ENCODE peak calls at places on chromosomes 4 and X, in five cellular contexts. S is activated T-helper 1 cell treated with Interleukin-2 at 50 U/mL for 16 hours, O is endothelial cell of umbilical vein, J is COR-L47, Y is SHP77. I is an unnamed sample.

GRCh38 chr4:87669373-87669772 is 19.3 kb downstream of the DMP1 start:
- DNase-seq in S (no peak), O (no peak), J (no peak), Y (no peak), I (no peak)

GRCh38 chrX:31483336-31483735 is 411.5 kb upstream of the FTHL17 start:
- DNase-seq in S (no peak), O (peak), J (no peak), Y (no peak), I (no peak)

GRCh38 chrX:16914058-16914457 is 32.4 kb upstream of the REPS2 start:
- DNase-seq in S (no peak), O (no peak), J (no peak), Y (no peak), I (no peak)

GRCh38 chr4:98434816-98435215 is 173.6 kb downstream of the RAP1GDS1 start:
- DNase-seq in S (no peak), O (no peak), J (no peak), Y (no peak), I (no peak)

GRCh38 chr4:48954314-48954713 is 31.8 kb upstream of the CWH43 start:
- DNase-seq in S (no peak), O (no peak), J (no peak), Y (no peak), I (no peak)

GRCh38 chrX:32116047-32116446 is 1044.2 kb upstream of the FTHL17 start:
- DNase-seq in S (no peak), O (no peak), J (no peak), Y (no peak), I (no peak)

GRCh38 chr4:153643406-153644016 is 40.6 kb upstream of the TLR2 start:
- DNase-seq in S (no peak), O (peak), J (peak), Y (peak), I (peak)

GRCh38 chr4:112312610-112313239 is 15.6 kb downstream of the ALPK1 start:
- DNase-seq in S (no peak), O (no peak), J (no peak), Y (no peak), I (no peak)

GRCh38 chr4:26204249-26204825 is 116.5 kb upstream of the RBPJ start:
- DNase-seq in S (peak), O (no peak), J (no peak), Y (no peak), I (no peak)

GRCh38 chr4:26687728-26688127 is 103.8 kb downstream of the TBC1D19 start:
- DNase-seq in S (no peak), O (no peak), J (no peak), Y (no peak), I (no peak)

GRCh38 chr4:18366762-18367358 is 345.3 kb upstream of the LCORL start:
- DNase-seq in S (no peak), O (peak), J (peak), Y (peak), I (peak)

GRCh38 chr4:37675587-37676290 is 10.4 kb downstream of the RELL1 start:
- DNase-seq in S (no peak), O (no peak), J (no peak), Y (no peak), I (no peak)

GRCh38 chrX:148412006-148412405 is 88.4 kb upstream of the AFF2 start:
- DNase-seq in S (no peak), O (no peak), J (no peak), Y (no peak), I (no peak)

GRCh38 chr4:17463606-17464005 is 48.3 kb downstream of the QDPR start:
- DNase-seq in S (no peak), O (no peak), J (no peak), Y (no peak), I (no peak)

GRCh38 chr4:186724048-186724860 is 598 bp upstream of the FAT1 start:
- DNase-seq in S (no peak), O (no peak), J (no peak), Y (peak), I (no peak)

GRCh38 chrX:49972313-49972712 is 49.9 kb downstream of the CLCN5 start:
- DNase-seq in S (no peak), O (no peak), J (no peak), Y (no peak), I (no peak)

GRCh38 chr4:178090640-178091411 is 648.6 kb upstream of the AGA start:
- DNase-seq in S (no peak), O (no peak), J (no peak), Y (no peak), I (no peak)

I was measured in NCI-H2227 treated with DMSO at 0.1 percent for 48 hours.